ENCODE peak calls at places on chromosome 4, in six cellular contexts. U, I, X, D, Q and G are unnamed samples.

GRCh38 chr4:169795585-169795984 is 37.8 kb upstream of the HPF1 start:
- DNase-seq in D (no peak), U (no peak), X (no peak), I (no peak), Q (peak), G (no peak)

GRCh38 chr4:83731609-83732008 is 195.7 kb downstream of the GPAT3 start:
- DNase-seq in U (no peak), I (no peak), X (no peak), D (no peak), Q (no peak), G (no peak)

GRCh38 chr4:22874334-22874912 is 181.7 kb downstream of the GBA3 start:
- DNase-seq in D (no peak), U (no peak), X (no peak), I (no peak), Q (no peak), G (no peak)

GRCh38 chr4:6474705-6475457 is 2.5 kb upstream of the PPP2R2C start:
- DNase-seq in Q (peak), U (no peak), D (no peak), I (no peak), X (no peak), G (no peak)

GRCh38 chr4:100494166-100494565 is 23.7 kb downstream of the EMCN start:
- DNase-seq in D (no peak), I (no peak), X (no peak), U (no peak), Q (no peak), G (no peak)

GRCh38 chr4:107825072-107825789 is 499 bp downstream of the SGMS2 start:
- DNase-seq in Q (peak), X (no peak), D (peak), U (no peak), I (no peak), G (no peak)

GRCh38 chr4:122873752-122874151 is 47.1 kb downstream of the FGF2 start:
- DNase-seq in U (no peak), I (no peak), X (no peak), Q (no peak), D (no peak), G (no peak)

GRCh38 chr4:170853422-170854021 is 763.8 kb upstream of the AADAT start:
- DNase-seq in I (no peak), U (no peak), Q (peak), X (no peak), D (no peak), G (no peak)

GRCh38 chr4:101198741-101199339 is 148.5 kb downstream of the PPP3CA start:
- DNase-seq in I (no peak), D (no peak), X (no peak), U (no peak), Q (no peak), G (no peak)

GRCh38 chr4:10734697-10735096 is 50.1 kb upstream of the CLNK start:
- DNase-seq in U (no peak), Q (no peak), D (no peak), X (no peak), I (no peak), G (no peak)

GRCh38 chr4:6092131-6092530 is 73.9 kb upstream of the C4orf50 start:
- DNase-seq in I (no peak), U (no peak), Q (peak), D (no peak), X (no peak), G (no peak)

GRCh38 chr4:122827899-122828601 is 1.4 kb downstream of the FGF2 start:
- DNase-seq in X (peak), U (no peak), I (no peak), Q (no peak), D (no peak), G (no peak)

GRCh38 chr4:55216871-55217635 is 91.7 kb upstream of the KDR start:
- DNase-seq in U (no peak), X (no peak), Q (no peak), D (no peak), I (no peak), G (no peak)

GRCh38 chr4:149914101-149914500 is 98.5 kb upstream of the IQCM start:
- DNase-seq in U (no peak), I (no peak), D (no peak), X (no peak), Q (no peak), G (no peak)